ENCODE peak calls at places on chromosomes 6 and 20, in seven cellular contexts. Y is stomach, J is GM23338, F is GM12878, N is esophagus muscularis mucosa, Q is transverse colon, I is endothelial cell of umbilical vein. Z is an unnamed sample.

GRCh38 chr20:25389381-25389857 is 1.2 kb downstream of the ABHD12 start:
- DNase-seq in N (no peak), Q (no peak), F (no peak), Y (no peak), J (peak), I (peak), Z (no peak)

GRCh38 chr6:101396552-101397173 is 3.2 kb downstream of the GRIK2 start:
- DNase-seq in N (no peak), J (peak), Y (peak), I (peak), F (no peak), Q (peak), Z (no peak)

GRCh38 chr20:9235518-9235917 is 166.6 kb downstream of the PLCB4 start:
- DNase-seq in F (no peak), I (peak), Q (no peak), J (no peak), Y (no peak), N (no peak), Z (no peak)

GRCh38 chr6:150072201-150072600 is 3.3 kb upstream of the ULBP3 start:
- DNase-seq in J (peak), N (no peak), Q (peak), F (no peak), Y (peak), I (no peak), Z (peak)

GRCh38 chr20:48541581-48542071 is 286.2 kb downstream of the PREX1 start:
- DNase-seq in J (no peak), N (no peak), I (no peak), F (peak), Y (no peak), Q (peak), Z (no peak)

GRCh38 chr20:50169329-50169823 is 15.9 kb upstream of the PEDS1 start:
- DNase-seq in J (peak), Q (peak), N (peak), I (peak), Y (peak), F (no peak), Z (peak)

GRCh38 chr20:4967752-4968477 is 33.4 kb downstream of the SLC23A2 start:
- DNase-seq in N (no peak), J (no peak), F (no peak), I (no peak), Q (no peak), Y (no peak), Z (no peak)

GRCh38 chr6:17886891-17887290 is 100.5 kb downstream of the KIF13A start:
- DNase-seq in J (no peak), N (no peak), I (no peak), Q (no peak), F (no peak), Y (no peak), Z (no peak)

GRCh38 chr20:5104479-5104878 is 15.3 kb downstream of the PCNA start:
- DNase-seq in N (no peak), Q (no peak), J (no peak), I (no peak), Y (no peak), F (no peak), Z (no peak)

GRCh38 chr6:15025416-15025815 is 220.5 kb upstream of the JARID2 start:
- DNase-seq in Q (no peak), N (no peak), I (no peak), J (no peak), Y (no peak), F (no peak), Z (no peak)

GRCh38 chr20:11867286-11867921 is 50.3 kb upstream of the BTBD3 start:
- DNase-seq in I (no peak), N (no peak), F (no peak), J (no peak), Y (no peak), Q (no peak), Z (no peak)

DNA sequence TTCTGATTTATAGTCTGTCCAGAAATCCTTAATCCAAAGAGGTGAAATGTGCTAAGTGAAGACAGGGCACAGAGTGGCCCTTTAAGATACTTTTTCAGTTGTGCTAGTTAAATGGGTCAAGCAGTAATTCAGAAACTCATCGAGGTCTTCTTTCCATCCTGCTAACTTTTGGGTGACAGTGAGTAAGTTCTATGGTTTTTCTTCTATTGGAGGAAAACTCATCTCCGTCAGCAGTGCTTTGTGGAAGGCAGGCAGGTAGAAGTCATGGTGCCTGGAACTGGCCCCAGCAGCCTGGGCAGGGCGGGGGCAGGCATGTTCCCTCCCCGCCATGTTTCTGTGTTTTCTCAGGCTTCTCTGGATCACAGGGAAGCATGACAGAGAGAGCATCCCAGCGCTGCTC is 66.5 kb upstream of the SCP2D1 start:
- DNase-seq in J (no peak), F (no peak), Y (no peak), N (no peak), I (no peak), Q (no peak), Z (no peak)
- H3K4me3 ChIP-seq in J (no peak), F (no peak), Y (no peak), N (no peak), I (no peak), Q (no peak), Z (no peak)

DNA sequence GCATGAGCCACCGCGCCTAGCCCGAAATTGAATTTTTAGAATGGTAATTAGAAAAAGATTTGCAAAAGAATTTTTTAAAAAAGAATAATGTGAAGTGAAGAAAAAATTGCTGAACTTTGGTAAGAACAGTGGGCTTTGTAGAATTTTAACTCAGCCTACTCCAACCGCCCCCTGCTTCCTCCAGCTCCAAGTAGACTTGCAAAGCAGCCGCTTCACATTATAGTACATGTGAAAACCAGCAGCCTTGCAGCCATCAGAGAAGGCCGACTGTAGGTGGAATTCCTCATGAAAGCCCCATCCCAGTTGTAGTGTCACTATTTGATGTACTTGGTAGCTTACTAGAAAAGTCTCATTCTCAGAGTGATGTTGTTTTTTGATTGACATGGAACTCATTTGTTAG is 835.6 kb downstream of the TBC1D32 start:
- DNase-seq in I (no peak), J (no peak), Q (no peak), N (no peak), F (no peak), Y (no peak), Z (no peak)
- H3K27ac ChIP-seq in I (no peak), J (no peak), Q (no peak), N (no peak), F (no peak), Y (no peak), Z (no peak)

DNA sequence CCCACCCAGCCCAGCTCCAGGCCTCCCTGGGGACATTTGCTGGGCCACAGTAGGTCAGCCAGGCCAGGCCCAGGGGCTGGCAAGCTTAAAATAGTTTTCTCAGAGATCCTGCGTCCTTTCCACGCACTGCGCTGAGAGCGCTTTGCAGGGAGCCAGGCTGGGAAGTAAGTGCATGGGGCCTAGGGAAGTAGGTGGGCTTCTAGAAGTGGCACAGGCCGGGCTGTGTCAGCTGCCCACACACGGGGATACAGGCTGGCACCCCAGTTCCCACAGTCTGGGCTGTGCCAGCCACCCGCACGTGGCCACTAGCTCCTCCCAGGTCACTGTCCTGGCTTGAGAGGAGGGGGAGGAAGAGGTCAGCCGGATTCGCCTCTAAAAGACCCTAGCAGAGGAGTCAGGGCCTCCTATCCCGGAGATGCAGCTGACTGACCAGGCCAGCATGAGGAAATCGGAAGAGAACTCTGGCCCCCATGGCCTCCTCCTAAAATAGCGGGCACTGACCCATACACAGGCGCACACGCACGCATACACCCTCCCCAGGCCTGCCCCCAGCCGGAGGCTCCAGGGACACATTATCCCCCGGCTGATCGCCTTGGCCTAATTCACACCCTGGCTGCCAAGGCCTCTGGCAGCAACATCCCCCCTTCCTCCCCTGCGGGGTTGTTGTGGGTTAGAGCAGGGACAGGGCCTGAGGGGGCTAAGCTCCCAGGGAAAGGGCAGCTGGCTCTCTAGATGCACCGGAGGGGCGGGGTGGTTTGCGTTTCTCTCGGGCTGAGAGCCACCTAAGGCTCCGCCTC is 5.4 kb downstream of the SLCO4A1 start:
- DNase-seq in J (no peak), N (no peak), I (no peak), F (no peak), Y (peak), Q (no peak), Z (no peak)
- TF ChIP-seq POLR2AphosphoS5 in J (no peak), N (peak), I (no peak), F (no peak), Y (peak), Q (peak), Z (no peak)

GRCh38 chr20:62922451-62922921 is 3.8 kb downstream of the DIDO1 start:
- DNase-seq in N (no peak), J (no peak), I (no peak), Y (no peak), Q (no peak), F (no peak), Z (peak)

GRCh38 chr20:62918830-62919229 is 7.5 kb downstream of the DIDO1 start:
- DNase-seq in N (no peak), I (no peak), Y (no peak), J (no peak), Q (no peak), F (no peak), Z (no peak)

GRCh38 chr20:62921119-62921687 is 5.1 kb downstream of the DIDO1 start:
- DNase-seq in Y (peak), F (no peak), I (peak), Q (peak), N (no peak), J (peak), Z (peak)

GRCh38 chr20:62918137-62918536 is 8.2 kb downstream of the DIDO1 start:
- DNase-seq in N (no peak), Y (no peak), Q (no peak), I (no peak), J (no peak), F (no peak), Z (no peak)

DNA sequence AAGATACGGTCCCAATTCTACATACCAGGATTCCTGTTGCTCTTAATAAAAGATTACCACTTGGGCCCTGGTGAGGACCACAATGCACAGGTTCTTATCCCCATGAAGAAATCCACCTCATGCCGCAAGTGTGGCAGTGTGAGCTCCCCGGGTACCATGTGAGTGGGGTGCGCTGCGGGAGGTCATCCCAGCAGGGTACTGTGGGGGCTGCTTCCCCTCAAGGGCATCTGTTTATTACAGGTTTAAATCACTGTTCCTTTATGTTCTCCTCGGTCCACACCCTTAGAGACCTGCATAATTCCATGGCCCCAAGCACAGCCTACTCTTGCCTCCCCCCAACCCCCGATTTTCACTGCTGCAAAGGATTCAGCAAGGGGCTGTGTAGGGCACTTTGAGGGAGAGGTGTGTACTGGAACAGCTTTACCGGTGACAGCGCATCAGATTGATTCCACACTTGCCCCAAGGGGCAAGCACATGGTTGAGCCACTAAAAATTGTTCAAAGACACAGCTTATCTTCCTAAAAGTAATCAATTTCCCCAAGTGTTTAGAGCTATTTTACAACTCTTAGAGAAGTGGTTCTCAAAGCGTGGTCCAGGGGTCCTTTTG is 6.2 kb downstream of the DIDO1 start:
- DNase-seq in I (no peak), N (no peak), F (no peak), J (no peak), Y (no peak), Q (no peak), Z (no peak)
- H3K4me3 ChIP-seq in I (no peak), N (no peak), F (peak), J (peak), Y (no peak), Q (no peak), Z (no peak)